ENCODE peak calls at places on chromosome X, in four cellular contexts. S, W, Z and R are unnamed samples.

GRCh38 chrX:67544281-67544680 is 460 bp downstream of the AR start:
- DNase-seq in S (peak), W (no peak), Z (peak), R (no peak)

GRCh38 chrX:22078117-22078516 is 46.0 kb downstream of the PHEX start:
- DNase-seq in S (no peak), W (no peak), Z (no peak), R (no peak)

GRCh38 chrX:32933548-32933947 is 277.8 kb downstream of the DMD start:
- DNase-seq in S (no peak), W (no peak), Z (no peak), R (no peak)

GRCh38 chrX:66408507-66408906 is 230.4 kb downstream of the EDA2R start:
- DNase-seq in S (no peak), W (peak), Z (no peak), R (no peak)

GRCh38 chrX:50971390-50971789 is 60.9 kb downstream of the BMP15 start:
- DNase-seq in S (no peak), W (no peak), Z (no peak), R (no peak)

GRCh38 chrX:83630662-83631061 is 122.6 kb downstream of the POU3F4 start:
- DNase-seq in S (no peak), W (no peak), Z (no peak), R (no peak)

GRCh38 chrX:65769564-65770292 is 102.3 kb downstream of the MSN start:
- DNase-seq in S (no peak), W (no peak), Z (no peak), R (no peak)

GRCh38 chrX:13752646-13753045 is 18.1 kb downstream of the OFD1 start:
- DNase-seq in S (no peak), W (no peak), Z (no peak), R (no peak)

DNA sequence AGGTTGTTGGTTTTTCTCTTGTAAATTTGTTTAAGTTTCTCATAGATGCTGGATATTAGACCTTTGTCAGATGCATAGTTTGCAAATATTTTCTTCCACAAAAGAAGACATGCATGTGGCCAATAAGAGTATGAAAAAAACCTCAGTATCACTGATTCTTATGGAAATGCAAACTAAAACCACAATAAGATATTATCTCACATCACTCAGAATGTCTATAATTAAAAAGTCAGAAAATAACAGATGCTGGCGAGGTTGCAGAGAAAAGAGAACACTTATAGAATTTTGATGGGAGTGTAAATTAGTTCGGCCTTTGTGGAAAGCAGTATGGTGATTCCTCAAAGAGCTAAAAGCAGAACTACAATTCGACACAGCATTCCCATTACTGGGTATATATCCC is 1355.6 kb downstream of the FAM133A start:
- DNase-seq in S (no peak), W (no peak), Z (no peak), R (no peak)
- TF ChIP-seq CTCF in S (no peak), W (no peak), Z (no peak), R (no peak)

DNA sequence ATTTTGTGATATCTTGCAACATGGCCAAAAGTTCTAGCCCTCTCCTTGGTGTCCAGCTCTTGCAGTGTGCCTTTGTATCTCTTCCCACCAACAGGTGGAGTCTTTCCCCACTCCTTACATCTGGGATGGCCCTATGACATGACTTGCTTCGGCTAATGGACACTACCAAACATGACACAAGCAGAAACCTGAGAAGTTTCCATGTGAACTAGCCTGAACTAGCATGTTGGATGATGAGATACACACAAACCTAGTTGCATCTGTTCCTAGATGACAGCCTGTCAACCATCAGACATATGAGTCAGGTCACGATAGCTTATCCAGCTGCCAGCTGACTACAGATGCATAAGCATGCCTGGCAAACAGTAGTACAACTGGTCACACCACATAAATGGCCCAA is 207.5 kb upstream of the FTHL17 start:
- DNase-seq in S (no peak), W (no peak), Z (no peak), R (no peak)
- TF ChIP-seq CTCF in S (peak), W (no peak), Z (peak), R (no peak)

GRCh38 chrX:104098151-104098808 is 14.0 kb upstream of the ZCCHC18 start:
- DNase-seq in S (no peak), W (peak), Z (peak), R (peak)
- TF ChIP-seq CTCF in S (peak), W (peak), Z (peak), R (peak)

DNA sequence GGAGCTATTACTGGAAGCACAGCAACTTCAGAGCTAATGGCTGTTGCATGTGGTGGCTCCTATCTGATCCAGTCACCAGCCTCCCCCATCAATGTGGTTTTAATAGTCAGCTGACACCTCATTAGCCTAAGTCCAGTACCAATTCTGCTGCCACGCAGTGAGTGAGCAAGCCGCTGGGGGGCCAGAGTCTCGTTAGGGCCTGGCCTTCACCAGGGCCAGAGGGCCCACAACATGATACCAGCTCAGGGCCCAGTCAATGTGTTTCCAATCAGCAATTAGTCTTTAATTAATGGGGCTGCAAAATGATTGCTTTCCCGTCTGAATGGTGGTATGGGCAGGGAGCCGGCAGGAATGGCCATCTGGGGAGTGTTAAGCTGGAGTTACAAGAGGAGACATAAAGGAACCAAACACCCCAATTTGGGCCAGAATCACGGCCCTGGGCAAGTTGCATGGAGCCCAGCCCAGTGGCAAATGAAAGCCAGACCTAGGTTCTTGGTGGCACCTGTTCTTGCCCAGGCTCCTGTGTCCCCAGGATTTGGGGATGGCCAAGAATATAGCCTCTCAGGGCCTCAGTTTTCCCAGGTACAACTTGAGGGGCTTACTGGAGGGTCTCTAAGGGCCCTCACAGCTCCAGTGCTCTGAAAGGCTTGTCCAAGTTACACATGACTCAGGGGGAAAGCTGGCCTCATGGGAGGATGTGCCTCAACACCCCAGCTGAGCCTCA is 119.2 kb downstream of the EFNB1 start:
- DNase-seq in S (no peak), W (no peak), Z (no peak), R (no peak)
- TF ChIP-seq CTCF in S (no peak), W (no peak), Z (no peak), R (no peak)

DNA sequence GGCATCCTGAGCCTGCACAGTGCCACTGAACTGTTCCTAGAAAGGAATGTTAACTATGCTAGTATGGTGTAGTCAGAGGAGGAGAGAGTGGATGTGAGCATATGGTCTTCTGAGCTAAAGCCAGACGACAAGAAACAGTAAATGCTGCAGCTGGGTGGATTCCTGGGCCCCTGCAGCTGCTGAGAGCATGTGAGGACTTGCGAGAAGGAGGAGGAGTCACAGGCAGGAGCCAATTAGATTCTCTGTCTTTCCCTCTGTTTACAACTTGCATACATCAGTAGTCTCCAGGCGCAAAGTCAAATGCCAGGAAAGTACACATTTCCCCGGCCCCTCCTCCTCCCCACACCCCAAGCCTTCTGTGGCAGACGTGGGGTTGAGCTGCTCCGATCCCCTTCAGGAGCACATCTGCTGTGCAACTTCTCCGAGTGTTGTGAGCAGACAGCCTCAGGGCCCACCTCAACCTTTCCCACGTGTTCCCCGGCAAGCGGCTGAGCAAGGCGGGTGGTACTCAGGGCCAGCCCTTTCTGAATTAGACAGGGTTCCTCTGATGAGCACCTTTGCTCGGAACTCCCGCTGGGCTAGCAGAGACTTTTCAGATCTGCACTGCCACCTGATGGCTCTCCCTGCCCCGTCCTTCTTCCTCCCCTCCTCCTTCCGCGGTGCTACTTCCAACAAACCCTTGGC is 108.7 kb upstream of the ATP6AP2 start:
- DNase-seq in S (no peak), W (peak), Z (peak), R (no peak)
- TF ChIP-seq CTCF in S (peak), W (no peak), Z (peak), R (no peak)

GRCh38 chrX:115896362-115896761 is 274.2 kb upstream of the AGTR2 start:
- DNase-seq in S (no peak), W (no peak), Z (no peak), R (no peak)

GRCh38 chrX:115892056-115892708 is 278.4 kb upstream of the AGTR2 start:
- DNase-seq in S (no peak), W (peak), Z (peak), R (no peak)

GRCh38 chrX:115892787-115893671 is 277.5 kb upstream of the AGTR2 start:
- DNase-seq in S (peak), W (peak), Z (peak), R (peak)

GRCh38 chrX:115895678-115896329 is 274.7 kb upstream of the AGTR2 start:
- DNase-seq in S (no peak), W (peak), Z (no peak), R (no peak)

GRCh38 chrX:115894087-115894486 is 276.5 kb upstream of the AGTR2 start:
- DNase-seq in S (no peak), W (peak), Z (peak), R (no peak)
- TF ChIP-seq CTCF in S (peak), W (no peak), Z (peak), R (no peak)

GRCh38 chrX:99857455-99857854 is 552.6 kb downstream of the PCDH19 start:
- DNase-seq in S (no peak), W (no peak), Z (no peak), R (no peak)
- TF ChIP-seq CTCF in S (no peak), W (no peak), Z (no peak), R (no peak)